ENCODE peak calls at places on chromosomes 6 and 20, in six cellular contexts. H is IMR-90, R is OCI-LY7, L is HCT116, B is cardiac fibroblast, F is nephron progenitor cell. X is an unnamed sample.

GRCh38 chr20:25053207-25054132 is 4.5 kb downstream of the ACSS1 start:
- DNase-seq in H (peak; percentile 41), R (no peak), L (no peak), B (peak; percentile 83), F (no peak), X (peak; percentile 26)

GRCh38 chr6:80143312-80143960 is 37.0 kb downstream of the BCKDHB start:
- DNase-seq in H (peak; percentile 85), R (no peak), L (peak; percentile 67), B (peak; percentile 96), F (no peak), X (peak; percentile 78)

GRCh38 chr6:33314515-33314942 is 651 bp upstream of the TAPBP start:
- DNase-seq in H (peak; percentile 86), R (peak; percentile 66), L (no peak), B (peak; percentile 89), F (peak; percentile 40), X (peak; percentile 39)

GRCh38 chr6:17059022-17059421 is 42.8 kb upstream of the STMND1 start:
- DNase-seq in H (no peak), R (no peak), L (no peak), B (no peak), F (no peak), X (no peak)

GRCh38 chr6:27604986-27605385 is 132.1 kb upstream of the ZNF184 start:
- DNase-seq in H (no peak), R (no peak), L (no peak), B (no peak), F (no peak), X (no peak)

GRCh38 chr6:169851641-169852503 is 100.5 kb downstream of the ERMARD start:
- DNase-seq in H (no peak), R (no peak), L (no peak), B (peak; percentile 53), F (no peak), X (peak; percentile 24)

GRCh38 chr6:37943436-37944058 is 124.0 kb downstream of the ZFAND3 start:
- DNase-seq in H (no peak), R (no peak), L (no peak), B (no peak), F (no peak), X (no peak)

GRCh38 chr6:138772596-138773176 is 883 bp upstream of the CCDC28A start:
- DNase-seq in H (no peak), R (peak; percentile 32), L (no peak), B (no peak), F (no peak), X (no peak)

GRCh38 chr6:21263531-21264287 is 329.8 kb upstream of the SOX4 start:
- DNase-seq in H (no peak), R (no peak), L (no peak), B (no peak), F (no peak), X (no peak)

GRCh38 chr6:41966961-41967311 is 25.3 kb upstream of the CCND3 start:
- DNase-seq in H (peak; percentile 58), R (no peak), L (peak; percentile 80), B (peak; percentile 58), F (no peak), X (no peak)

GRCh38 chr6:144928847-144929246 is 643.7 kb downstream of the UTRN start:
- DNase-seq in H (no peak), R (no peak), L (no peak), B (no peak), F (no peak), X (no peak)

GRCh38 chr6:170212956-170213636 is 77.8 kb downstream of the DLL1 start:
- DNase-seq in H (no peak), R (no peak), L (no peak), B (no peak), F (no peak), X (no peak)

GRCh38 chr6:15893556-15894253 is 230.9 kb upstream of the DTNBP1 start:
- DNase-seq in H (peak; percentile 27), R (peak; percentile 57), L (peak; percentile 53), B (no peak), F (no peak), X (no peak)

GRCh38 chr6:56890066-56890465 is 64.8 kb upstream of the BEND6 start:
- DNase-seq in H (no peak), R (no peak), L (no peak), B (no peak), F (no peak), X (no peak)

GRCh38 chr6:110040716-110041115 is 62.6 kb downstream of the GPR6 start:
- DNase-seq in H (no peak), R (no peak), L (no peak), B (no peak), F (no peak), X (no peak)

GRCh38 chr6:110039364-110039995 is 61.4 kb downstream of the GPR6 start:
- DNase-seq in H (peak; percentile 87), R (peak; percentile 92), L (peak; percentile 80), B (peak; percentile 94), F (peak; percentile 88), X (peak; percentile 92)

GRCh38 chr6:110041830-110042229 is 63.7 kb downstream of the GPR6 start:
- DNase-seq in H (no peak), R (no peak), L (no peak), B (no peak), F (no peak), X (no peak)

GRCh38 chr6:110041149-110041548 is 63.0 kb downstream of the GPR6 start:
- DNase-seq in H (no peak), R (no peak), L (no peak), B (no peak), F (no peak), X (no peak)

DNA sequence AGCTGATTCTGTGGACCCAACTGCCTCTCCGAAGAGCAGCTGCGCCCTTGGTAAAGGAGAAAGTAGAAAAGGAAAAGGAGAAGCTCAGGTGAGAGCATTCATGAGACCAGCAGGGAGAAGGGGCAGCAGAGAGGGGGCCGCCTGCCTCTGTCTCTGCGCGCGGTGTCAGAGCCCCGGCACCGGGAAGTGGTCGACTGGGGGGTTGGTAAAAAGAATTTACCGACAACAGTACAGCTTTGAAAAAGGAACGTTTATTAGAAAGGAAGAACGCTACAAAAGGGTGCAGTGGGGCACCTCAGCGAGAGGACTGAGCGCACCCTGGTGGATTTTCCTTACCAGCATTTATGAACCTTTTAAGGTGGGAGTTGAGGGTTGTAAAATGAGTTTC is 61.9 kb downstream of the GPR6 start:
- DNase-seq in H (peak; percentile 9), R (peak; percentile 76), L (peak; percentile 32), B (peak; percentile 46), F (peak; percentile 22), X (peak; percentile 49)
- TF ChIP-seq CTCF in H (peak; percentile 37), R (peak; percentile 69), L (peak; percentile 43), B (peak; percentile 38), F (no peak), X (peak; percentile 60)

GRCh38 chr6:54992789-54993188 is 146.2 kb downstream of the FAM83B start:
- DNase-seq in H (peak; percentile 4), R (peak; percentile 15), L (no peak), B (peak; percentile 30), F (no peak), X (no peak)
- TF ChIP-seq CTCF in H (peak; percentile 27), R (peak; percentile 75), L (peak; percentile 45), B (peak; percentile 37), F (no peak), X (no peak)

DNA sequence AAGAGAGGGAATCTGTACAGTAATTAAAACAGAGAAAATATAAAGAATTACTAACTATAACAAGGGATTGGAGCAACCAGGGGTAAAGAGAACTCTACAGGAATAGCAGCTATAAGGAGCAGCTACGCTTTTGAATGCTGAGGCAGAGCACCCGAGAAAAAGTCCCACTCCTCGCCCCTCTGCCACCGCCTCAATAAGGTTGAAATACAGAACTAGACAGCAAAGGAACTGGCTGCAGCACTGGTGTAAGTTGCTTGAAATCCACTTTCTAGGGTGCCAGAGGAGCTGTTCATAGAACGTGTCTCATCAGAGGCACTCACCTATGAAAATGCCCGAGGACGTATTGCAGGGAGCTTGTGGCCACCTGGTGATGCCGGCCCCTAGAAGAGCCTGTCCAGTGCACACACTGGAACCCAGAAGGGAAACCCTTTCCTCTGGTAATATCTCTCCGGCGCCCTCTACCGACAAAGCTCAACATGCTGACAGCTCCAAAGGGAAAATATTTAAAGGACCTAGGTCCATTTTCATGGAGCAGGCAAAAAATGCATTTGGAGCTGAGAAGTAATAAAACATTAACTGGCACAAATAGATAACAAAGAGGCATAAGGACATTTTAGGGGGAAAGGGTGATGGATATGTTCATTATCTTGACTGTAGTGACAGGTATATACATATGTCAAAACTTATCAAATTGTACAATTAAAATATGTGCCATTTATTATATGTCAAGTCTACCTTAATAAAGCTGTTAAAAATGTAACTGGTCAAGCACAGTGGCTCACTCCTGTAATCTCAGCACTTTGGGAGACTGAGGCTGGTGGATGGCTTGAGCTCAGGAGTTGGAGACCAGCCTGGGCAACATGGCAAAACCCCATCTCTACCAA is 137.4 kb upstream of the HDAC2 start:
- DNase-seq in H (peak; percentile 68), R (peak; percentile 41), L (peak; percentile 64), B (peak; percentile 79), F (peak; percentile 82), X (peak; percentile 69)
- TF ChIP-seq CTCF in H (peak; percentile 86), R (peak; percentile 82), L (peak; percentile 81), B (peak; percentile 88), F (peak; percentile 64), X (peak; percentile 27)

GRCh38 chr20:44068311-44068710 is 118.7 kb downstream of the JPH2 start:
- DNase-seq in H (no peak), R (no peak), L (no peak), B (no peak), F (no peak), X (no peak)
- TF ChIP-seq CTCF in H (no peak), R (peak; percentile 19), L (no peak), B (no peak), F (no peak), X (no peak)

GRCh38 chr6:12163149-12163548 is 127.0 kb upstream of the EDN1 start:
- DNase-seq in H (no peak), R (no peak), L (no peak), B (no peak), F (no peak), X (no peak)

GRCh38 chr6:12163744-12164507 is 126.2 kb upstream of the EDN1 start:
- DNase-seq in H (no peak), R (no peak), L (no peak), B (no peak), F (no peak), X (no peak)

GRCh38 chr6:12162203-12162602 is 128.0 kb upstream of the EDN1 start:
- DNase-seq in H (no peak), R (no peak), L (no peak), B (no peak), F (no peak), X (no peak)

GRCh38 chr6:12160350-12160749 is 129.8 kb upstream of the EDN1 start:
- DNase-seq in H (peak; percentile 57), R (no peak), L (no peak), B (peak; percentile 56), F (no peak), X (no peak)

GRCh38 chr6:12158686-12159415 is 131.3 kb upstream of the EDN1 start:
- DNase-seq in H (no peak), R (no peak), L (no peak), B (no peak), F (no peak), X (no peak)
- TF ChIP-seq CTCF in H (no peak), R (no peak), L (peak; percentile 42), B (no peak), F (no peak), X (no peak)

X was measured in stomach.